ENCODE peak calls at places on chromosomes 2 and 18, in four cellular contexts. One of them, this sample, is unnamed.

GRCh38 chr18:8366656-8367055 is 242.6 kb upstream of the RAB12 start:
- DNase-seq in K562: peak
- DNase-seq in transverse colon: no peak
- DNase-seq in HepG2: no peak
- DNase-seq in this sample: no peak

GRCh38 chr2:162928356-162928755 is 89.8 kb upstream of the KCNH7 start:
- DNase-seq in K562: no peak
- DNase-seq in transverse colon: no peak
- DNase-seq in HepG2: no peak
- DNase-seq in this sample: no peak

GRCh38 chr2:233384811-233385488 is 30.7 kb downstream of the DGKD start:
- DNase-seq in K562: no peak
- DNase-seq in transverse colon: no peak
- DNase-seq in HepG2: no peak
- DNase-seq in this sample: no peak

GRCh38 chr2:96565111-96565510 is 28.6 kb downstream of the ARID5A start:
- DNase-seq in K562: no peak
- DNase-seq in transverse colon: no peak
- DNase-seq in HepG2: no peak
- DNase-seq in this sample: no peak

GRCh38 chr2:27249891-27250651 is 12.8 kb downstream of the SLC30A3 start:
- DNase-seq in K562: peak
- DNase-seq in transverse colon: peak
- DNase-seq in HepG2: peak
- DNase-seq in this sample: no peak

GRCh38 chr2:38830546-38831159 is 45.1 kb downstream of the DHX57 start:
- DNase-seq in K562: no peak
- DNase-seq in transverse colon: no peak
- DNase-seq in HepG2: no peak
- DNase-seq in this sample: no peak

GRCh38 chr18:64678048-64678447 is 529.2 kb upstream of the LINC00305 start:
- DNase-seq in K562: no peak
- DNase-seq in transverse colon: no peak
- DNase-seq in HepG2: no peak
- DNase-seq in this sample: no peak

GRCh38 chr2:200376422-200377142 is 70.1 kb downstream of the SPATS2L start:
- DNase-seq in K562: peak
- DNase-seq in transverse colon: peak
- DNase-seq in HepG2: peak
- DNase-seq in this sample: no peak

GRCh38 chr18:48330016-48330991 is 78.9 kb downstream of the ZBTB7C start:
- DNase-seq in K562: no peak
- DNase-seq in transverse colon: no peak
- DNase-seq in HepG2: no peak
- DNase-seq in this sample: no peak

GRCh38 chr2:142920579-142920978 is 43.1 kb downstream of the KYNU start:
- DNase-seq in K562: no peak
- DNase-seq in transverse colon: no peak
- DNase-seq in HepG2: no peak
- DNase-seq in this sample: no peak

GRCh38 chr18:31162419-31162793 is 250 bp downstream of the DSC1 start:
- DNase-seq in K562: no peak
- DNase-seq in transverse colon: no peak
- DNase-seq in HepG2: no peak
- DNase-seq in this sample: no peak

GRCh38 chr2:66080136-66080535 is 354.8 kb upstream of the MEIS1 start:
- DNase-seq in K562: no peak
- DNase-seq in transverse colon: no peak
- DNase-seq in HepG2: no peak
- DNase-seq in this sample: no peak

GRCh38 chr18:63236990-63237389 is 82.6 kb downstream of the BCL2 start:
- DNase-seq in K562: no peak
- DNase-seq in transverse colon: peak
- DNase-seq in HepG2: no peak
- DNase-seq in this sample: no peak

DNA sequence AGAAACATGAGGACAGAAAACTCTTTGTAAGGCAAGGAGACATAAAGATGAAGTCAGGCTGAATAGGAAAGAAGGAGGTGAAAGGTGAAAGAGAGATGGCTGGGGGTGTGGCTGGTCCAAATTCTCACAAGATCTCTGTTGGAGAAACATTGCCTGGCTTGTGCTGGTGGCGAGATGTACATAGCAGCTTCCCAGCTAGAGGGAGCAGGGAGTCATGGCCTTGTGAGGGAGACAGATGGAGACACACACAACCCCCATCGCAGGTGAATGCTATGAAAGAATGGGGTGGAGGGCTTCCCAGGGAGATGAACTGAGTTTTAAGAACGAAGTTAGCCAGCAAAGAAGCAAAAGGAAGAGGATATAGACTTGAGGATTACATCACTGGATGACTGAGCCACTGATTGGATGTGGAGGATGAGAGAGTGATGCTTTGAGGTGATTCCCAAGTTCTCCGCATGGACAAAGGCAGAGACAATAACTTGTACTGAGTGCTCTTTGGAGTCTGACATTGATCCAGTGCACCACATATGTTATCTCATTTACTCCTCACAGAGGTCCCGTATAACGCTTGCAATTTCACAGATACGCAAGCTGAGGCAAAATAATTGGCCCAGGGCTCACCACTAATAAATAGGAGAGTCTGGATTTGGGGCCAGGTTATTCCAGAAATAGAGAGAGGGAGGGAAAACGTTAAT is 3.6 kb upstream of the EMX1 start:
- DNase-seq in K562: no peak
- DNase-seq in transverse colon: no peak
- DNase-seq in HepG2: no peak
- DNase-seq in this sample: peak
- TF ChIP-seq POLR2A in K562: no peak
- TF ChIP-seq POLR2A in transverse colon: no peak
- TF ChIP-seq POLR2A in HepG2: no peak
- TF ChIP-seq POLR2A in this sample: no peak

DNA sequence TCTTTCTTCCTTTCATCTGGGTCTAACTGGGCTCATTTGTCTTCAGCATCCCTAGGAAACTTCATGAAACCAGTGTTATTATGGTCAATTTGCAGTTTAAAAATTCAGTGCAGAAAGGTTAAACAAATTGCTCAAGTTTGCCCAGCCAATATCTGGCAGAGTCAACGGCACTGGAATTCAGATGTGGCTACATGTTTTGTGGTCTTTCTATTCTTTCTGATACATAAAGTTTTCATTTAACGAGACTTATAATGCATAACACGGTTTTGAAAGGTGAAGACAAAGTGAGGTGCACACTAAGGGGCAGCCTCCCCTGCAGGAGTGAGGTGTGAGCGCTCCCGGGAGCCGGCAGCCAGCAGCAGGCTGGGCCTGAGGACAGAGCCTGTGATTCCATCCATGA is 164.6 kb downstream of the RTP5 start:
- DNase-seq in K562: no peak
- DNase-seq in transverse colon: no peak
- DNase-seq in HepG2: no peak
- DNase-seq in this sample: no peak
- TF ChIP-seq EP300 in K562: no peak
- TF ChIP-seq EP300 in transverse colon: no peak
- TF ChIP-seq EP300 in HepG2: no peak
- TF ChIP-seq EP300 in this sample: no peak

GRCh38 chr2:212536385-212537310 is 2.0 kb downstream of the ERBB4 start:
- DNase-seq in K562: no peak
- DNase-seq in transverse colon: no peak
- DNase-seq in HepG2: no peak
- DNase-seq in this sample: no peak

GRCh38 chr2:212539145-212539880 is 711 bp upstream of the ERBB4 start:
- DNase-seq in K562: no peak
- DNase-seq in transverse colon: no peak
- DNase-seq in HepG2: no peak
- DNase-seq in this sample: peak

GRCh38 chr2:212538156-212539144 is at the start of gene ERBB4:
- DNase-seq in K562: no peak
- DNase-seq in transverse colon: no peak
- DNase-seq in HepG2: no peak
- DNase-seq in this sample: peak

GRCh38 chr2:212537311-212538155 is 1.1 kb downstream of the ERBB4 start:
- DNase-seq in K562: no peak
- DNase-seq in transverse colon: no peak
- DNase-seq in HepG2: no peak
- DNase-seq in this sample: no peak

DNA sequence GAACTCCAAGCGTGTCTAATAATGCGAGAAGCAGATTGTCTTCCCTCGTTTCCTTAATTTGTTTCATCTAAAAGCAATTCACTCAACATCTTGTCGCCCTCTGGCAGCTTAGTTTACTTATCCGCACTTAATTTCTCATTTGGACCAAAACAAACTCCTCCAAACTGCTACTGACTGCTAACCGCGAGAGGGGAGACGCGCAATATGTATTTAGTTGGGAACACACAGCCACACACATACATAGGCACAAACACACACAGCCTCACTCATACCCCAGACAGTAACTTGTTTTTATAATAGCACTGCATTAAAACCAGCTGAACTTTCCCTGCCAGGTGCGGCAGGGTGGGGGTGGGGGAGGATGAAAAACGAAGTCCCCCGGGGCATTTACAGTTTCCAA is 2.6 kb downstream of the ERBB4 start:
- DNase-seq in K562: no peak
- DNase-seq in transverse colon: no peak
- DNase-seq in HepG2: no peak
- DNase-seq in this sample: no peak
- H3K4me3 ChIP-seq in K562: no peak
- H3K4me3 ChIP-seq in transverse colon: no peak
- H3K4me3 ChIP-seq in HepG2: no peak
- H3K4me3 ChIP-seq in this sample: no peak

GRCh38 chr18:36441872-36442271 is 144.4 kb downstream of the FHOD3 start:
- DNase-seq in K562: no peak
- DNase-seq in transverse colon: no peak
- DNase-seq in HepG2: no peak
- DNase-seq in this sample: no peak
- TF ChIP-seq POLR2A in K562: no peak
- TF ChIP-seq POLR2A in transverse colon: no peak
- TF ChIP-seq POLR2A in HepG2: no peak
- TF ChIP-seq POLR2A in this sample: no peak

GRCh38 chr2:195545811-195546210 is 111.2 kb upstream of the SLC39A10 start:
- DNase-seq in K562: no peak
- DNase-seq in transverse colon: no peak
- DNase-seq in HepG2: no peak
- DNase-seq in this sample: no peak
- TF ChIP-seq EP300 in K562: no peak
- TF ChIP-seq EP300 in transverse colon: no peak
- TF ChIP-seq EP300 in HepG2: no peak
- TF ChIP-seq EP300 in this sample: no peak

DNA sequence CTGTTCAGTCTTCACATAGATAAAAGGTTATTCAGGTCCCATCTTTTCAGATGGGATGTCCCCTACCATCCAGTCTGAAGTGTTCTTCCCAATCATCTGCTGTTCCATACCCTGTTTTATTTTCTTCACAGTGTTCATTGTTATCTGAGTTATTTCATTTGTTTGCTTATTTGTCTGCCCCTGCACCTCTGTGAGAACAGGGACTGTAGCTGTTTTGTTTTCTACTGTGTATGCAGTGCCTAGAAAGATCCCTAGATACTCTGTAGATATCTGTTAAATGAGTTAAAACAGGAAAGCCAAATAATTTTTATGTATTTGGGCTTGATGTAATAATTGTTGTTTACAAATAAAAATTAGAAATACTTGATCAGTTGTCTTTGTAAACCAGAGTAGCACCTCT is 34.2 kb downstream of the SMAD4 start:
- DNase-seq in K562: no peak
- DNase-seq in transverse colon: no peak
- DNase-seq in HepG2: no peak
- DNase-seq in this sample: no peak
- H3K4me3 ChIP-seq in K562: no peak
- H3K4me3 ChIP-seq in transverse colon: no peak
- H3K4me3 ChIP-seq in HepG2: no peak
- H3K4me3 ChIP-seq in this sample: no peak